ENCODE peak calls at places on chromosomes 11 and 22, in four cellular contexts. One of them, this sample, is unnamed.

GRCh38 chr11:45741032-45741431 is 63.9 kb upstream of the SLC35C1 start:
- DNase-seq in K562: no peak
- DNase-seq in GM12878: no peak
- DNase-seq in HepG2: no peak
- DNase-seq in this sample: no peak

GRCh38 chr11:104997288-104997687 is 25.7 kb downstream of the CASP5 start:
- DNase-seq in K562: no peak
- DNase-seq in GM12878: no peak
- DNase-seq in HepG2: no peak
- DNase-seq in this sample: no peak

GRCh38 chr22:30267382-30268302 is 991 bp upstream of the OSM start:
- DNase-seq in K562: no peak
- DNase-seq in GM12878: no peak
- DNase-seq in HepG2: no peak
- DNase-seq in this sample: no peak

GRCh38 chr11:20310137-20310536 is 53.4 kb upstream of the HTATIP2 start:
- DNase-seq in K562: no peak
- DNase-seq in GM12878: no peak
- DNase-seq in HepG2: no peak
- DNase-seq in this sample: no peak

GRCh38 chr11:92828576-92828975 is 140.9 kb upstream of the MTNR1B start:
- DNase-seq in K562: no peak
- DNase-seq in GM12878: no peak
- DNase-seq in HepG2: no peak
- DNase-seq in this sample: no peak

GRCh38 chr11:118691926-118692830 is 12.7 kb upstream of the TREH start:
- DNase-seq in K562: no peak
- DNase-seq in GM12878: peak; percentile 76
- DNase-seq in HepG2: peak; percentile 45
- DNase-seq in this sample: no peak

GRCh38 chr22:46149493-46149997 is 781 bp upstream of the PPARA start:
- DNase-seq in K562: no peak
- DNase-seq in GM12878: no peak
- DNase-seq in HepG2: no peak
- DNase-seq in this sample: no peak

GRCh38 chr11:9758676-9759518 is 95.0 kb downstream of the SWAP70 start:
- DNase-seq in K562: peak; percentile 76
- DNase-seq in GM12878: no peak
- DNase-seq in HepG2: peak; percentile 53
- DNase-seq in this sample: peak; percentile 64

GRCh38 chr22:27488456-27489224 is 312.9 kb downstream of the MN1 start:
- DNase-seq in K562: no peak
- DNase-seq in GM12878: no peak
- DNase-seq in HepG2: peak; percentile 23
- DNase-seq in this sample: no peak

GRCh38 chr11:59918987-59919589 is 19.1 kb upstream of the OOSP1 start:
- DNase-seq in K562: peak; percentile 74
- DNase-seq in GM12878: no peak
- DNase-seq in HepG2: peak; percentile 18
- DNase-seq in this sample: peak; percentile 15

GRCh38 chr11:114308689-114309089 is 12.5 kb downstream of the NNMT start:
- DNase-seq in K562: no peak
- DNase-seq in GM12878: no peak
- DNase-seq in HepG2: no peak
- DNase-seq in this sample: no peak

GRCh38 chr11:62727833-62728721 is at the start of gene TTC9C:
- DNase-seq in K562: peak; percentile 97
- DNase-seq in GM12878: peak; percentile 94
- DNase-seq in HepG2: peak; percentile 98
- DNase-seq in this sample: peak; percentile 78

GRCh38 chr22:23913306-23913660 is 19.1 kb downstream of the MIF start:
- DNase-seq in K562: no peak
- DNase-seq in GM12878: no peak
- DNase-seq in HepG2: no peak
- DNase-seq in this sample: no peak

GRCh38 chr22:50622723-50623327 is 5.1 kb downstream of the ARSA start:
- DNase-seq in K562: no peak
- DNase-seq in GM12878: no peak
- DNase-seq in HepG2: peak; percentile 68
- DNase-seq in this sample: no peak

GRCh38 chr11:128468106-128468505 is 119.3 kb downstream of the ETS1 start:
- DNase-seq in K562: no peak
- DNase-seq in GM12878: no peak
- DNase-seq in HepG2: no peak
- DNase-seq in this sample: no peak

GRCh38 chr11:120431633-120432032 is 79.9 kb upstream of the GRIK4 start:
- DNase-seq in K562: peak; percentile 41
- DNase-seq in GM12878: no peak
- DNase-seq in HepG2: peak; percentile 18
- DNase-seq in this sample: peak; percentile 32

GRCh38 chr11:111460752-111461305 is 51.4 kb downstream of the BTG4 start:
- DNase-seq in K562: no peak
- DNase-seq in GM12878: no peak
- DNase-seq in HepG2: no peak
- DNase-seq in this sample: no peak

GRCh38 chr22:25208743-25209505 is 9.3 kb downstream of the CRYBB3 start:
- DNase-seq in K562: no peak
- DNase-seq in GM12878: no peak
- DNase-seq in HepG2: no peak
- DNase-seq in this sample: no peak

GRCh38 chr11:32902089-32902665 is 9.6 kb downstream of the QSER1 start:
- DNase-seq in K562: no peak
- DNase-seq in GM12878: no peak
- DNase-seq in HepG2: no peak
- DNase-seq in this sample: no peak

GRCh38 chr11:21552910-21553309 is 640.0 kb upstream of the ANO5 start:
- DNase-seq in K562: no peak
- DNase-seq in GM12878: no peak
- DNase-seq in HepG2: no peak
- DNase-seq in this sample: no peak

GRCh38 chr22:49297871-49298721 is 529.6 kb downstream of the BRD1 start:
- DNase-seq in K562: no peak
- DNase-seq in GM12878: no peak
- DNase-seq in HepG2: no peak
- DNase-seq in this sample: no peak

GRCh38 chr11:31870609-31871309 is 59.6 kb upstream of the PAX6 start:
- DNase-seq in K562: peak; percentile 66
- DNase-seq in GM12878: no peak
- DNase-seq in HepG2: peak; percentile 43
- DNase-seq in this sample: peak; percentile 75

GRCh38 chr11:127027000-127027399 is 26.4 kb upstream of the KIRREL3 start:
- DNase-seq in K562: no peak
- DNase-seq in GM12878: no peak
- DNase-seq in HepG2: no peak
- DNase-seq in this sample: no peak

DNA sequence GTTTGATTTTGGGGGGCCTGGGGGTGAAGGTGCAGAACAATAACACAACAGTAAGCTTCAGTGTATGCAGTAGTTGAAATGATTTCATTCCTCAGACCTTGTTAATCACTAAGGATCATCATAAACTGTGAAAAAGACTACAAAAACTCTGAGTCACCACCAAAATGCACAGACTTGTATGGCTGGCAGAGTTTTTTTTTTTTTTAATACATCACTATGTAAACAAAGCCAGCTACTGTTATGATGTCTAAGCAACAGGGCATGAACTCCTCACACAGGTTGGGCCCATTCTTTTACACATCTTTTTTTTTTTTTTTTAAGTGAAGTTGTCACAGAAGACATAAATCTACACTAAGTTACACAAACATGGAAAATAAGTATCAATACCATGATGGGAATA is 311.9 kb downstream of the GUCY1A2 start:
- DNase-seq in K562: no peak
- DNase-seq in GM12878: no peak
- DNase-seq in HepG2: no peak
- DNase-seq in this sample: peak; percentile 16
- TF ChIP-seq BHLHE40 in K562: no peak
- TF ChIP-seq BHLHE40 in GM12878: no peak
- TF ChIP-seq BHLHE40 in HepG2: no peak
- TF ChIP-seq BHLHE40 in this sample: no peak

GRCh38 chr11:103877221-103877620 is 159.2 kb upstream of the DDI1 start:
- DNase-seq in K562: no peak
- DNase-seq in GM12878: no peak
- DNase-seq in HepG2: no peak
- DNase-seq in this sample: no peak
- TF ChIP-seq FOXM1 in K562: no peak
- TF ChIP-seq FOXM1 in GM12878: no peak
- TF ChIP-seq FOXM1 in HepG2: no peak
- TF ChIP-seq FOXM1 in this sample: no peak

DNA sequence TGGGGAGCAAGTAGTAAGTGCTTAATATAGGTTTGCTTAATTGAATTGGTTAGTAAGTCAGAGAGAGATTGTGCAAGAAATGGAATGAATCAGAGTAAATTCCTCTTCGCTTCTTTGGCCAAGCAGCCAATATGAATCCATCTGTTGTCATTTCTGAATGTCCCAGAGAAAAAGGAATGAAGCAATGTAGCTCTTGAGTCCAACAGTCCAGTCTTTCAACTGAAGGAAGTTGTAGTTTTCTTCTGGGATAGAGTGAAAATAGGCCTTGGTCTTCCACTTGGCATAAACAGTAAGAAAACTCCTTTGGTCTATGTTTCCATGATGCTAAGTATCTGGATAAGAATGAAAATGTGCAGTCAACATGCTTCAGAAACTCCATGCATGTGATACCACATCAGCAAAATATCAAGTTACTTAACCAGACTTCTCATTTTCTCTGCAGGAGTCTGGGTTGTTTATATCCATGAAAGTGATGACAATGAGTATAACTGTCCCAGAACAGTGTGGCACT is 1.8 kb upstream of the FIBIN start:
- DNase-seq in K562: no peak
- DNase-seq in GM12878: no peak
- DNase-seq in HepG2: no peak
- DNase-seq in this sample: no peak
- TF ChIP-seq BHLHE40 in K562: no peak
- TF ChIP-seq BHLHE40 in GM12878: no peak
- TF ChIP-seq BHLHE40 in HepG2: no peak
- TF ChIP-seq BHLHE40 in this sample: no peak

GRCh38 chr11:35237860-35238715 is 99.1 kb downstream of the CD44 start:
- DNase-seq in K562: peak; percentile 78
- DNase-seq in GM12878: peak; percentile 35
- DNase-seq in HepG2: peak; percentile 47
- DNase-seq in this sample: peak; percentile 56

GRCh38 chr11:35235944-35236666 is 97.1 kb downstream of the CD44 start:
- DNase-seq in K562: no peak
- DNase-seq in GM12878: no peak
- DNase-seq in HepG2: no peak
- DNase-seq in this sample: no peak

GRCh38 chr11:35235498-35235897 is 96.5 kb downstream of the CD44 start:
- DNase-seq in K562: no peak
- DNase-seq in GM12878: no peak
- DNase-seq in HepG2: no peak
- DNase-seq in this sample: no peak

GRCh38 chr11:35237345-35237744 is 98.4 kb downstream of the CD44 start:
- DNase-seq in K562: no peak
- DNase-seq in GM12878: no peak
- DNase-seq in HepG2: no peak
- DNase-seq in this sample: no peak

DNA sequence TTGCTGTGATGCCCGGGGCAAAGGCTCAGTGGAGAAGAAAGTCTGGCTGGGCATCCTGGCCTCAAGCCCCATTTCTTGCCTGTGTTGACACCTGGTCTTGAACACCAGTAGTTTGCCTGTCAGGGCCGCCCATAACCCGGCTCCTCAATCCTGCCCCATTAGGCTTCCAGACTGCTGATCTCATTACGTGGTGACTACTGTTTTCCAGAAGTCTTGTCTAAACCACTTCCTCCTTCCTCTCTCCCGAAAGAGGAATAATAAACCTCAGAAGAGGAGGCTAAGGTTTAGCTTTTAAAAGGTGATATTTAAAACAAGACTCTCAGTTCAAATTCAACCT is 97.7 kb downstream of the CD44 start:
- DNase-seq in K562: no peak
- DNase-seq in GM12878: no peak
- DNase-seq in HepG2: no peak
- DNase-seq in this sample: no peak
- TF ChIP-seq FOXM1 in K562: no peak
- TF ChIP-seq FOXM1 in GM12878: no peak
- TF ChIP-seq FOXM1 in HepG2: no peak
- TF ChIP-seq FOXM1 in this sample: no peak